ENCODE peak calls at places on chromosome 4, in five cellular contexts. D is cardiac muscle cell, M is psoas muscle, Z is OCI-LY7, E is astrocyte of the spinal cord. B is an unnamed sample.

GRCh38 chr4:172357006-172357405 is 543.8 kb downstream of the GALNTL6 start:
- DNase-seq in D (no peak), M (no peak), Z (no peak), E (no peak), B (no peak)

GRCh38 chr4:63105839-63106238 is 1303.4 kb downstream of the TECRL start:
- DNase-seq in D (no peak), M (no peak), Z (no peak), E (no peak), B (no peak)

GRCh38 chr4:22874334-22874912 is 181.7 kb downstream of the GBA3 start:
- DNase-seq in D (no peak), M (no peak), Z (no peak), E (no peak), B (no peak)

GRCh38 chr4:6470502-6471302 is 1.7 kb downstream of the PPP2R2C start:
- DNase-seq in D (peak; percentile 64), M (peak; percentile 61), Z (no peak), E (peak; percentile 4), B (peak; percentile 49)

GRCh38 chr4:3123201-3123671 is 48.8 kb downstream of the HTT start:
- DNase-seq in D (peak; percentile 68), M (no peak), Z (no peak), E (peak; percentile 37), B (no peak)

GRCh38 chr4:98746936-98747658 is 88.7 kb upstream of the TSPAN5 start:
- DNase-seq in D (no peak), M (no peak), Z (no peak), E (no peak), B (no peak)

GRCh38 chr4:155944516-155944915 is 9.2 kb downstream of the CTSO start:
- DNase-seq in D (no peak), M (no peak), Z (no peak), E (no peak), B (no peak)

GRCh38 chr4:52925531-52925968 is 63.4 kb downstream of the RASL11B start:
- DNase-seq in D (peak; percentile 52), M (no peak), Z (no peak), E (peak; percentile 60), B (no peak)

GRCh38 chr4:78558421-78558820 is 6.9 kb downstream of the ANXA3 start:
- DNase-seq in D (peak; percentile 65), M (no peak), Z (no peak), E (no peak), B (no peak)

GRCh38 chr4:8176547-8177399 is 18.2 kb upstream of the ABLIM2 start:
- DNase-seq in D (peak; percentile 79), M (no peak), Z (peak; percentile 71), E (peak; percentile 48), B (peak; percentile 79)

GRCh38 chr4:156169861-156170260 is 216.2 kb upstream of the CTSO start:
- DNase-seq in D (no peak), M (no peak), Z (no peak), E (no peak), B (no peak)

GRCh38 chr4:40264995-40265909 is 68.4 kb downstream of the RHOH start:
- DNase-seq in D (no peak), M (no peak), Z (peak; percentile 22), E (peak; percentile 28), B (peak; percentile 24)

GRCh38 chr4:107856901-107857300 is 32.2 kb downstream of the SGMS2 start:
- DNase-seq in D (no peak), M (no peak), Z (no peak), E (no peak), B (no peak)

GRCh38 chr4:68724426-68724825 is 54.0 kb upstream of the UGT2B15 start:
- DNase-seq in D (no peak), M (no peak), Z (no peak), E (no peak), B (no peak)

GRCh38 chr4:185011408-185011807 is 6.9 kb upstream of the HELT start:
- DNase-seq in D (no peak), M (no peak), Z (peak; percentile 24), E (no peak), B (no peak)

GRCh38 chr4:31058656-31059055 is 338.5 kb downstream of the PCDH7 start:
- DNase-seq in D (no peak), M (no peak), Z (no peak), E (no peak), B (no peak)

GRCh38 chr4:3572363-3572762 is 40.1 kb upstream of the LRPAP1 start:
- DNase-seq in D (no peak), M (no peak), Z (no peak), E (no peak), B (no peak)

GRCh38 chr4:118997601-118998000 is 108.9 kb downstream of the SYNPO2 start:
- DNase-seq in D (no peak), M (no peak), Z (no peak), E (no peak), B (no peak)

GRCh38 chr4:38831653-38832052 is 25.0 kb downstream of the TLR6 start:
- DNase-seq in D (peak; percentile 8), M (no peak), Z (no peak), E (no peak), B (no peak)

GRCh38 chr4:119810001-119810400 is 181.4 kb upstream of the PDE5A start:
- DNase-seq in D (no peak), M (no peak), Z (no peak), E (no peak), B (no peak)

GRCh38 chr4:3313556-3314228 is 20.9 kb downstream of the RGS12 start:
- DNase-seq in D (no peak), M (no peak), Z (no peak), E (no peak), B (no peak)

GRCh38 chr4:184796906-184797305 is 28.9 kb downstream of the ACSL1 start:
- DNase-seq in D (no peak), M (no peak), Z (no peak), E (no peak), B (no peak)

GRCh38 chr4:158371158-158371557 is 150.5 kb upstream of the RXFP1 start:
- DNase-seq in D (peak; percentile 55), M (no peak), Z (no peak), E (peak; percentile 54), B (no peak)

GRCh38 chr4:108370826-108371225 is 202.1 kb upstream of the LEF1 start:
- DNase-seq in D (no peak), M (no peak), Z (no peak), E (no peak), B (no peak)

GRCh38 chr4:83875437-83875836 is 339.5 kb downstream of the GPAT3 start:
- DNase-seq in D (no peak), M (no peak), Z (no peak), E (no peak), B (no peak)

GRCh38 chr4:166422475-166422874 is 549.4 kb downstream of the TLL1 start:
- DNase-seq in D (peak; percentile 57), M (no peak), Z (no peak), E (peak; percentile 87), B (no peak)

GRCh38 chr4:36494016-36494415 is 212.6 kb downstream of the DTHD1 start:
- DNase-seq in D (no peak), M (no peak), Z (no peak), E (no peak), B (no peak)

GRCh38 chr4:159366966-159367365 is 264.1 kb downstream of the RAPGEF2 start:
- DNase-seq in D (no peak), M (no peak), Z (no peak), E (no peak), B (no peak)

GRCh38 chr4:1718095-1718850 is 2.9 kb downstream of the TMEM129 start:
- DNase-seq in D (no peak), M (no peak), Z (peak; percentile 80), E (no peak), B (no peak)

GRCh38 chr4:40702137-40702799 is 47.5 kb upstream of the NSUN7 start:
- DNase-seq in D (no peak), M (no peak), Z (no peak), E (no peak), B (no peak)

GRCh38 chr4:133152801-133153526 is 3.9 kb downstream of the PCDH10 start:
- DNase-seq in D (peak; percentile 25), M (no peak), Z (no peak), E (peak; percentile 53), B (peak; percentile 8)

GRCh38 chr4:93407493-93408275 is 420.9 kb upstream of the ATOH1 start:
- DNase-seq in D (no peak), M (no peak), Z (no peak), E (no peak), B (no peak)

GRCh38 chr4:16717266-16717970 is 181.0 kb downstream of the LDB2 start:
- DNase-seq in D (peak; percentile 18), M (no peak), Z (no peak), E (peak; percentile 12), B (no peak)

DNA sequence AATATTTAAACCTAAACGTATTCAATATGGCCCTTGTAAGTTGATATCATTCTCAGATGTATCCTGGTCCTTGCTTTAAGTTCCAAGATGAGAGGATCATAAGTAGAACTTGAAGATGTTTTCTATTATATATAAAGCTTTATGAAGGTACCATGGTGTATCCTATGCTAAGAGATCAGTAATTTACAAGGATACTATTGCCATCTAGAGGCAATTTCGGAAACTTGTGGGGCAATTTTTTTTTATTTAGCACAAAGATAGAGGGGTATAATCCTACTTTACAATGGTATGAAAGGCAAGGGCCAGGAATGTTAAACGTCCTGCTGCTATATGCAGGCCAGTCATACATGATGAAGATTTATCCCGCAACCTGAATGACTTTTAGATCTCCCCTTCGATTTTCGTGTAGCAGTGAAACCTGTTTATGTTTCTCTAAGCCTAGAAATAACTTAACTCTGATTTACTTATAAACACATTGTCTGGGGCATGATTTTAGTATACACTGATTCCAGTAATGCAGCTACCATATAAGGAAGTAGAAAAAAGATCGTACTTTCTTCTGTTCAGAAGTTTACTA is 2.5 kb downstream of the SLC25A31 start:
- DNase-seq in D (peak; percentile 65), M (no peak), Z (peak; percentile 35), E (peak; percentile 63), B (peak; percentile 76)
- TF ChIP-seq CTCF in D (peak; percentile 60), M (peak; percentile 54), Z (peak; percentile 81), E (peak; percentile 52), B (peak; percentile 8)

DNA sequence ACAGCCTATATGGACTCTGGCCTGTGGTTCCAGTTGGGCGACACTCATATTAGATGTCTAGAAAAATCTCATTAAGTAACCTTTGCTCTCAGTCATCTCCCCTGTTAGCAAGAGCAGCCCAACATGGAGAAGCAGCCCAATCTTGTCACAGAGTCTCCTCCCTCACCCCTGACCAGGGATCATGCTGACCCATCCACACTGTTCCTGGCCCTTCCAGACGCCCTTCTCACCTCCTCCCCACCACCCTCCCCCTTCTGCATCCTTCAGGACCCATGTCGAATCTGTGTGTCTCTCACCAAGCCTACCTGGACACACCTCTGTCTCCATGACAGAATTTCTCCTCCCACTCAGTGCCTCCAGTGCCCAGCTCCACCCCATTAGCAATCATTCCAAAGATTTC is 190.1 kb downstream of the STIM2 start:
- DNase-seq in D (no peak), M (no peak), Z (no peak), E (no peak), B (no peak)
- TF ChIP-seq CTCF in D (no peak), M (no peak), Z (no peak), E (no peak), B (no peak)

GRCh38 chr4:82248903-82249632 is 124.7 kb downstream of the HNRNPD start:
- DNase-seq in D (no peak), M (no peak), Z (no peak), E (no peak), B (no peak)
- TF ChIP-seq CTCF in D (no peak), M (no peak), Z (peak; percentile 37), E (no peak), B (no peak)

DNA sequence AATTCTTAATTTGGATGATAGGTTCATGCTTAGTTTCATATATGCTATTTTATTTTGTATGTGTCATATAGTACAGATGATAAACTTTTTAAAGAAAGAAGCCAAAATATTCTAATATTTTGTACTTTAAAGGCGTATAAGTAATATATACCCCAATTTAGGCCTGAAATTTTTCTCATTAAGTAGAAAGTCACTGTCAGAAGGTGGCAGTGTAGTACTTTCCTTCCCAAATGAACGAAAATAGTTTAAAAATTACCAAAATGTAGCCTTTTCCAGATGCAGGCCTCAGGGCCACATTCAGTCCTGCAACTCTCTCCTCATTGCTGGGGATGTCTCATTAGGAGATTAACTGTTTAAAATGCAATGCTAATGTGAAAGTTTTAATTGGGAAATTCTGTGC is 1263.6 kb downstream of the C4orf33 start:
- DNase-seq in D (peak; percentile 64), M (no peak), Z (peak; percentile 56), E (peak; percentile 45), B (no peak)
- TF ChIP-seq CTCF in D (peak; percentile 45), M (no peak), Z (peak; percentile 84), E (peak; percentile 49), B (no peak)